ENCODE peak calls at places on chromosomes 3 and 15, in nine cellular contexts. W is tibial artery, G is right lobe of liver, S is foreskin fibroblast, A is WERI-Rb-1, N is bronchial epithelial cell, I is HFF-Myc, Q is AG04449, F is GM06990. Z is an unnamed sample.

GRCh38 chr15:85751731-85752421 is 42.8 kb downstream of the KLHL25 start:
- DNase-seq in W (peak), A (no peak), S (no peak), G (no peak), F (no peak), Q (no peak), I (no peak), N (no peak), Z (no peak)

GRCh38 chr3:169034401-169034800 is 629.1 kb downstream of the MECOM start:
- DNase-seq in Q (no peak), N (peak), A (no peak), S (peak), G (no peak), F (no peak), I (no peak), W (no peak), Z (peak)

GRCh38 chr3:147378186-147378503 is 28.2 kb downstream of the ZIC4 start:
- DNase-seq in N (no peak), F (no peak), S (no peak), W (no peak), Q (no peak), A (no peak), G (no peak), I (no peak), Z (no peak)

GRCh38 chr3:27342279-27342678 is 26.9 kb downstream of the NEK10 start:
- DNase-seq in I (no peak), F (no peak), W (no peak), S (no peak), Q (no peak), N (no peak), A (no peak), G (no peak), Z (no peak)

GRCh38 chr15:93420050-93420452 is 331.0 kb upstream of the RGMA start:
- DNase-seq in S (no peak), F (no peak), Q (no peak), I (no peak), G (no peak), A (no peak), N (peak), W (no peak), Z (no peak)

GRCh38 chr3:183975981-183976662 is 41.6 kb downstream of the ABCC5 start:
- DNase-seq in I (no peak), W (no peak), F (no peak), G (no peak), A (no peak), S (peak), N (no peak), Q (no peak), Z (no peak)

GRCh38 chr15:86284630-86285029 is 205.0 kb downstream of the AGBL1 start:
- DNase-seq in W (no peak), A (no peak), S (no peak), N (no peak), I (no peak), Q (no peak), F (no peak), G (no peak), Z (no peak)

GRCh38 chr15:59335197-59335786 is 37.4 kb downstream of the MYO1E start:
- DNase-seq in G (no peak), S (no peak), I (no peak), Q (no peak), N (no peak), F (peak), W (no peak), A (no peak), Z (no peak)

GRCh38 chr3:22360977-22361376 is 610.0 kb upstream of the ZNF385D start:
- DNase-seq in F (no peak), N (no peak), S (no peak), A (no peak), I (no peak), G (no peak), W (no peak), Q (no peak), Z (peak)

GRCh38 chr3:20669184-20669583 is 483.2 kb upstream of the SGO1 start:
- DNase-seq in A (no peak), S (no peak), N (no peak), G (no peak), I (no peak), Q (no peak), F (no peak), W (peak), Z (no peak)

GRCh38 chr15:98513428-98513991 is 134.8 kb upstream of the IGF1R start:
- DNase-seq in W (no peak), S (no peak), F (no peak), I (no peak), G (no peak), A (no peak), N (no peak), Q (no peak), Z (no peak)

GRCh38 chr15:71634820-71635219 is 175.5 kb upstream of the NR2E3 start:
- DNase-seq in S (peak), G (no peak), W (no peak), F (no peak), Q (no peak), I (peak), A (peak), N (no peak), Z (no peak)

DNA sequence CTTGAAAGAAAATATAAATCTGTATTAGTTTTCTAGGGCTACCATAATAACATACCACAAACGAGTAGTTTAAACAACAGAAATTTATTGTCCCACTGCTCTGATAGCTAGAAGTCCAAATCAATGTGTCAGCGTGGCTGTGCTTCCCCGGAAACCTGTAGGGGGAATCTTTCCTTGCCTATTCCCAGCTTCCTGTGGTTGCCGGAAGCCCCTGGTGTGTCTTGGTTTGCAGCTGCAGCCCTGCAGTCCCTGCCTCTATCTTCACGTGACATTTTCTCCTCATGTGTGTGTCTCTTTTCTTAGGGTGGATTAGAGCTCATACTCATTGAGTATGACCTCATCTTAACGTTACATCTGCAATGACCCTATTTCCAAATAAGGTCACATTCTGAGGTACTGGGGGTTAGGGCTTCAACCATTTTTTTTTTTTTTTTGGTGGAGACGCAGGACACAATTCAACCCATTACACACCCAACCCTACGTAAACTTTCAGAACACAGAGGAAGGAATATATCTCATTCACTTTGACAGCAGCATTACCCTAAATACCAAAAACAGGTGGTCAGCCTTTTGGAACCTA is 88.8 kb downstream of the RYK start:
- DNase-seq in F (no peak), I (no peak), S (no peak), N (no peak), Q (no peak), W (no peak), G (no peak), A (no peak), Z (no peak)
- TF ChIP-seq CTCF in F (no peak), I (no peak), S (no peak), N (no peak), Q (no peak), W (no peak), G (no peak), A (peak), Z (no peak)

GRCh38 chr3:165390171-165390570 is 194.0 kb upstream of the SLITRK3 start:
- DNase-seq in Q (no peak), A (no peak), S (no peak), I (no peak), N (no peak), G (no peak), F (no peak), W (no peak), Z (no peak)
- H3K4me3 ChIP-seq in Q (no peak), A (no peak), S (no peak), I (no peak), N (no peak), G (no peak), F (no peak), W (no peak), Z (no peak)

GRCh38 chr3:141308588-141309218 is 59.6 kb upstream of the ZBTB38 start:
- DNase-seq in F (no peak), I (no peak), N (peak), A (peak), G (peak), S (no peak), Q (no peak), W (no peak), Z (no peak)
- TF ChIP-seq CTCF in F (peak), I (peak), N (peak), A (peak), G (peak), S (peak), Q (peak), W (peak), Z (peak)

GRCh38 chr3:153348457-153349137 is 186.6 kb downstream of the RAP2B start:
- DNase-seq in I (no peak), S (no peak), A (no peak), F (no peak), N (no peak), W (no peak), G (no peak), Q (no peak), Z (peak)
- H3K4me3 ChIP-seq in I (no peak), S (no peak), A (no peak), F (no peak), N (no peak), W (no peak), G (no peak), Q (no peak), Z (no peak)

DNA sequence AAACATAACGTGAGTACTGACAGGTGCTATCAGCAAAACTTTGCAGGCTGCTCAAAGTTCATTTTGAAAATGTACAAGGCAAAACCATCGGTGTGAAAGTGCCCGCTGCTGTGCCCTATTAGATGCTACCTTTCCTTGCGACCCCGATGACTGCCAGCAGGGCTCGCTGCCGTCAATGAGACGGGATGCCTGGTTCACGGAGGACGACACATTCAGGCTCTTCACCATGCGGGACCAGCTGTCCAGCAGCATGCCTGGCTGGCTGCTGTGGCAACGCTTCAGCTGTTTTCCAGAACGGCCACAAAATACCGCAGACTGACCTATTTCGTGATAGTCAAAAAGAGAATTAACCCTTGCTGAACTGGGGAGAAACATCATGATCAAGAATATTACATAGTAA is 92.7 kb upstream of the OCA2 start:
- DNase-seq in N (no peak), Q (no peak), G (no peak), W (no peak), F (no peak), S (peak), I (peak), A (peak), Z (peak)
- TF ChIP-seq CTCF in N (no peak), Q (peak), G (no peak), W (peak), F (no peak), S (peak), I (peak), A (peak), Z (peak)

DNA sequence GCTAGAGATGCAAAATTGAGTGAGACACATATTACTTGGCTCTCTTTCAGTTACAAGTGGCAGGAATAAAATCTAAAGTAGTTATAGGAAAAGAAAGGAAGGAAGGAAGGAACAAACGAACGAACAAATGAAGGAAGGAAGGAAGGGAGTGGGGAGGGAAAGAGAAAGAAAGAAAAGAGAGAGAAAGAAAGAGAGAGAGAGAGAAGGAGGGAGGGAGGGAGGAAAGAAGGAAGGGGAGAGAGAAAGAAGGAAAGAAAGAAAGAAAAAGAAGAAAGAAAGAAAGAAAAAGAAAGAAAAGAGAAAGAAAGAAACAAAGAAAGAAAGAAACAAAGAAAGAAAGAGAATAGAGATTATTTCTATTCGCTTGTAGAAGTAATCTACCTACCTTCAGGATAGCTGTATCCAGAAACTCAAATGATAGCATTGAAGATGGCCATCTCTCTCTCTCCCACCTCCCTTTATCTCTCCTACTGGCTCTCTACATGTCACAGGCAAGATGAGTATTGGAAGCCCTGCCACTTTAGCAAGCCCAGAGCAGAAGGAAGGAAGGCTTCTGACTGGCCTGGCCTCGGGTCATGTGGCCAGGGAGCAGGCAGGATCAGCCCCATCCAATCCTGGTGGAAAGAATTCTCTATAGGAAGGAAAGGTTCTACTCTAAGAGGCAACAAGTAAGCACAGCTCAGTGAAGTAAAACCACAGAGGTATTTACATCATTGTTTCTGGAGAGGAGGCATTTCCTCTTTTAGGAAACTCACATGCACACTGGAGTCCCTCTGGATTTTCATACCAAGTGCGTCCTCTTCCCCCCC is 229.8 kb upstream of the TLE3 start:
- DNase-seq in A (no peak), F (no peak), Q (peak), I (peak), W (no peak), G (no peak), N (peak), S (no peak), Z (peak)
- H3K4me3 ChIP-seq in A (no peak), F (no peak), Q (no peak), I (no peak), W (no peak), G (no peak), N (no peak), S (no peak), Z (no peak)

GRCh38 chr3:133437391-133438093 is 37.7 kb downstream of the BFSP2 start:
- DNase-seq in A (no peak), S (no peak), F (no peak), G (no peak), N (no peak), W (no peak), Q (no peak), I (no peak), Z (no peak)
- TF ChIP-seq CTCF in A (no peak), S (peak), F (no peak), G (no peak), N (no peak), W (peak), Q (peak), I (peak), Z (peak)

GRCh38 chr3:144106970-144107369 is 135.3 kb downstream of the DIPK2A start:
- DNase-seq in A (no peak), G (no peak), F (no peak), N (no peak), S (no peak), Q (no peak), W (no peak), I (no peak), Z (no peak)
- H3K4me3 ChIP-seq in A (no peak), G (no peak), F (no peak), N (no peak), S (no peak), Q (no peak), W (no peak), I (no peak), Z (no peak)

DNA sequence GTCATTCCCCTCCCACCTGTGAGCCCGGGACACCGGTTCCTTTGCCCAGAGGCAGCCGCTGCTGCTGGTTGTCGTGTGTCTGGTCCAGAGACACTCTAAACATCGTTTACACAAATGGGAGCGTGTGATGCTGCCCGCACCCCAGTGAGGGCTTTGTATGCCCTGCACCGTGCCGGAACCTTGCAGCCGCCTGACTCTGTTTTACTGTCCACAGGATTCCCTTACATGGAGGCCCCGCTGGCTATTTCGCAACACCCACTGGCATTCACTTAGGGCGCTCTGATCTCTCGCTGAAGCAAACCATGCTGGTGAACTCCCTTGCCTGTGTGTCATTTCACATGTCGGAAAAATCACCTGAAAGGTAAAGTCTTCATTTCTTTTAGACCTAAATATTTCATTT is 100.8 kb upstream of the SLC6A6 start:
- DNase-seq in Q (no peak), G (no peak), W (peak), S (peak), I (no peak), A (no peak), F (no peak), N (peak), Z (no peak)
- TF ChIP-seq CTCF in Q (no peak), G (no peak), W (no peak), S (no peak), I (no peak), A (no peak), F (no peak), N (no peak), Z (no peak)

DNA sequence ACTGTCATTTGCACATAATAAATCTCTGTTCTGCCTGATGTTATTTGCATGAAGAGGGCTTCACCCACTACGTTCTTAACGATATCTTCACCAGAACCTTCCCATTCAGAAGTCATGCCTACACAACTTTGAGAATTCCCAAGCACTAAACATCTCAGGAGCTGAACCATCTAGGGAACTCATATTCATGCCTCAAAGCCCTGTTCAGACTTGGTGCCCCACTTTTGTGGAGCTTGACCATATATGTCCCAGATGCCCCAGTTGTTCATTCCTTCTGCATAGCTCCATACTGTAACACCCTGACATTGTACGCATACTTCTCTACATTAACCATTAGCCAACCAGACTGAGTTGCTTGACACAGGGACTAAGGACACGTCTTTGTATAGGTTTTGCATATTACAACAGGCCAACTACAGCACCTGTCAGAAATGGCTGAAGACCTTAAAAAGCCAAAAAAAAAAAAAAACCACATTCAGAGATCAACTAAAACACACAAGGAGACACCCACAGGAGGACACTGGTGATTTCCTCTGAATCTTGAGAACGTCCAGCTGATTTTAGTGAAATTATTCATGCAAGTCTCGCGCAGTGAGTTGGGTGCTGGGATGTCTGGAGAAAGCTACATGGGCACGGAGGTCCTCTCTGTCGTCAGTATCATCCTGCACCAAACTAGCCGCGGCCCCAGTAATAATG is 141.5 kb downstream of the FOXP1 start:
- DNase-seq in W (no peak), I (no peak), N (no peak), S (no peak), Q (no peak), A (no peak), F (no peak), G (no peak), Z (no peak)
- H3K4me3 ChIP-seq in W (no peak), I (no peak), N (no peak), S (no peak), Q (no peak), A (no peak), F (no peak), G (no peak), Z (no peak)